ENCODE peak calls at places on chromosomes 13 and 19, in five cellular contexts. R is posterior cingulate gyrus, F is neural crest cell, O is NCI-H1092 treated with DMSO at 0.1 percent for 48 hours, Q is HEK293T. B is an unnamed sample.

GRCh38 chr13:106151056-106151699 is 384.3 kb downstream of the EFNB2 start:
- DNase-seq in R (no peak), Q (no peak), O (no peak), F (no peak), B (no peak)

GRCh38 chr13:46389985-46390384 is 2.9 kb upstream of the RUBCNL start:
- DNase-seq in R (peak), Q (no peak), O (peak), F (peak), B (no peak)

GRCh38 chr13:37657134-37657533 is 58.6 kb upstream of the POSTN start:
- DNase-seq in F (no peak), O (no peak), Q (no peak), R (no peak), B (no peak)

GRCh38 chr19:1251503-1252220 is 3.3 kb downstream of the MIDN start:
- DNase-seq in R (peak), F (no peak), O (no peak), Q (no peak), B (no peak)

GRCh38 chr19:49475995-49476880 is 2.2 kb downstream of the FLT3LG start:
- DNase-seq in Q (peak), F (peak), R (no peak), O (no peak), B (no peak)

GRCh38 chr13:82772802-82773201 is 1109.5 kb downstream of the SLITRK1 start:
- DNase-seq in Q (no peak), F (no peak), O (no peak), R (no peak), B (no peak)

GRCh38 chr19:15210323-15210774 is 9.6 kb upstream of the NOTCH3 start:
- DNase-seq in Q (no peak), F (no peak), R (no peak), O (no peak), B (no peak)

GRCh38 chr19:35742121-35742724 is at the start of gene IGFLR1:
- DNase-seq in Q (no peak), F (no peak), R (no peak), O (no peak), B (no peak)

GRCh38 chr19:33627526-33627925 is 5.8 kb downstream of the CHST8 start:
- DNase-seq in Q (no peak), F (no peak), R (no peak), O (no peak), B (no peak)

GRCh38 chr19:47247308-47247990 is 8.9 kb upstream of the CCDC9 start:
- DNase-seq in R (peak), Q (peak), O (peak), F (peak), B (peak)

GRCh38 chr13:42327725-42328124 is 55.8 kb downstream of the AKAP11 start:
- DNase-seq in O (no peak), R (no peak), Q (no peak), F (no peak), B (no peak)

GRCh38 chr19:39341122-39341719 is 1.0 kb upstream of the SAMD4B start:
- DNase-seq in R (no peak), O (no peak), F (peak), Q (peak), B (no peak)

GRCh38 chr19:10230155-10230903 is 802 bp downstream of the S1PR2 start:
- DNase-seq in R (peak), Q (no peak), F (peak), O (peak), B (no peak)